ENCODE peak calls at places on chromosome 1, in seven cellular contexts. D is dorsolateral prefrontal cortex, O is tibial nerve, K is HL-60, S is cardiac muscle cell, C is mammary epithelial cell, F is breast epithelium. Y is an unnamed sample.

GRCh38 chr1:25450894-25451293 is 20.2 kb downstream of the MACO1 start:
- DNase-seq in S (no peak), D (no peak), O (no peak), C (no peak), F (no peak), K (no peak), Y (no peak)

GRCh38 chr1:231602675-231602984 is 24.0 kb upstream of the DISC1 start:
- DNase-seq in F (no peak), O (no peak), C (no peak), K (no peak), D (no peak), S (no peak), Y (no peak)

GRCh38 chr1:10726355-10726754 is 70.1 kb downstream of the CASZ1 start:
- DNase-seq in K (no peak), S (no peak), O (no peak), C (no peak), D (peak), F (peak), Y (no peak)

GRCh38 chr1:44811714-44812151 is 3.4 kb downstream of the BTBD19 start:
- DNase-seq in D (no peak), F (peak), S (peak), K (no peak), C (no peak), O (no peak), Y (peak)

GRCh38 chr1:4657244-4657789 is 2.9 kb downstream of the AJAP1 start:
- DNase-seq in C (no peak), S (no peak), O (no peak), D (no peak), F (no peak), K (no peak), Y (no peak)

GRCh38 chr1:228823200-228823599 is 87.9 kb downstream of the RHOU start:
- DNase-seq in D (no peak), C (no peak), S (no peak), K (no peak), F (no peak), O (no peak), Y (no peak)

GRCh38 chr1:43934279-43934985 is 831 bp downstream of the ARTN start:
- DNase-seq in F (no peak), S (peak), O (peak), C (peak), D (peak), K (peak), Y (peak)

GRCh38 chr1:150764617-150765090 is 924 bp downstream of the CTSS start:
- DNase-seq in F (no peak), K (no peak), C (peak), D (no peak), S (peak), O (no peak), Y (no peak)

GRCh38 chr1:84089470-84090261 is 54.4 kb upstream of the PRKACB start:
- DNase-seq in K (no peak), F (no peak), D (no peak), S (peak), O (no peak), C (peak), Y (no peak)

GRCh38 chr1:61352845-61353435 is 270.6 kb downstream of the NFIA start:
- DNase-seq in D (no peak), O (no peak), K (no peak), C (no peak), F (no peak), S (no peak), Y (no peak)

GRCh38 chr1:114428083-114428754 is 82.8 kb downstream of the TRIM33 start:
- DNase-seq in D (no peak), C (no peak), S (peak), F (no peak), K (no peak), O (no peak), Y (no peak)

DNA sequence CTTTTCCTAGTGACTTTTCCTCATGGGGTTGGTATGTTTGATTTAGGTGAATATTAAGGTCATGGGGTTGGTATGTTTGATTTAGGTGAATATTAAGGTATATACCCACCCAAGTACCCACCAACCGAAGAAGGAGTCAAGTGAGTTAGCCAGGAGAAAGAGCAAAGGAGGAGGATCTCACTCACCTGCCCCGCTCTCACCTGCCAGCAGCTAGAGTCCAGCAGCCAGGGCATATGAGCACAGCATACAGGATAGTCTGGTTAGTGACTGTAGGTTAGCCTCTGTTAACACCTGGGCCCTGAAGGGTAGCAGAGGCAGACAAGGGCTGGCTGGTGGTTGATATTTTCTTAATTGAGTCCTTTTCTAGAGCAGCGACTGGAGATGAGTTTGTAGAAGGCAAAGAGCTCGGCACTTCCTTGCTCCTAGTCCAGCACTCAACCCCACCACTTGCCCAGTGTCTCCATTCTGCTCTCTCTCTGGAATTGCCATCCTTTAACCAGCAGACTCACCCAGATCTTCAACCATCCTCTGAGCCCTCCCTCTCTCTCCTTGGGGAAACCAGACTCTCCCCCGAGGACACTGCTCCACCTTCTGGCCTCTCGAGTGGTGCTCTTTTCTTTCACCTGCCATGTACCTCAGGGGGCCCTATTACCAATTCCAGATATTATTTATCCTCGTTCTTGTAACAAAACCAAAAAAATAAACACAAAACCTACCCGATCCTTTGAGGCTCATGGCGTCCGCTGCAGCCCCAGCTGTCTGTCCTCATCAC is 16.3 kb upstream of the DESI2 start:
- DNase-seq in C (no peak), D (no peak), O (no peak), K (no peak), S (no peak), F (no peak), Y (no peak)
- TF ChIP-seq CTCF in C (no peak), D (no peak), O (no peak), K (no peak), S (no peak), F (no peak), Y (no peak)

DNA sequence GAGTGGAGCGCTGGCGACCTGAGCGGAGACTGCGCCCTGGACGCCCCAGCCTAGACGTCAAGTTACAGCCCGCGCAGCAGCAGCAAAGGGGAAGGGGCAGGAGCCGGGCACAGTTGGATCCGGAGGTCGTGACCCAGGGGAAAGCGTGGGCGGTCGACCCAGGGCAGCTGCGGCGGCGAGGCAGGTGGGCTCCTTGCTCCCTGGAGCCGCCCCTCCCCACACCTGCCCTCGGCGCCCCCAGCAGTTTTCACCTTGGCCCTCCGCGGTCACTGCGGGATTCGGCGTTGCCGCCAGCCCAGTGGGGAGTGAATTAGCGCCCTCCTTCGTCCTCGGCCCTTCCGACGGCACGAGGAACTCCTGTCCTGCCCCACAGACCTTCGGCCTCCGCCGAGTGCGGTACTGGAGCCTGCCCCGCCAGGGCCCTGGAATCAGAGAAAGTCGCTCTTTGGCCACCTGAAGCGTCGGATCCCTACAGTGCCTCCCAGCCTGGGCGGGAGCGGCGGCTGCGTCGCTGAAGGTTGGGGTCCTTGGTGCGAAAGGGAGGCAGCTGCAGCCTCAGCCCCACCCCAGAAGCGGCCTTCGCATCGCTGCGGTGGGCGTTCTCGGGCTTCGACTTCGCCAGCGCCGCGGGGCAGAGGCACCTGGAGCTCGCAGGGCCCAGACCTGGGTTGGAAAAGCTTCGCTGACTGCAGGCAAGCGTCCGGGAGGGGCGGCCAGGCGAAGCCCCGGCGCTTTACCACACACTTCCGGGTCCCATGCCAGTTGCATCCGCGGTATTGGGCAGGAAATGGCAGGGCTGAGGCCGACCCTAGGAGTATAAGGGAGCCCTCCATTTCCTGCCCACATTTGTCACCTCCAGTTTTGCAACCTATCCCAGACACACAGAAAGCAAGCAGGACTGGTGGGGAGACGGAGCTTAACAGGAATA is 4.2 kb downstream of the TFAP2E start:
- DNase-seq in K (no peak), O (peak), S (no peak), D (no peak), C (no peak), F (peak), Y (no peak)
- TF ChIP-seq CTCF in K (no peak), O (no peak), S (no peak), D (no peak), C (no peak), F (no peak), Y (no peak)

DNA sequence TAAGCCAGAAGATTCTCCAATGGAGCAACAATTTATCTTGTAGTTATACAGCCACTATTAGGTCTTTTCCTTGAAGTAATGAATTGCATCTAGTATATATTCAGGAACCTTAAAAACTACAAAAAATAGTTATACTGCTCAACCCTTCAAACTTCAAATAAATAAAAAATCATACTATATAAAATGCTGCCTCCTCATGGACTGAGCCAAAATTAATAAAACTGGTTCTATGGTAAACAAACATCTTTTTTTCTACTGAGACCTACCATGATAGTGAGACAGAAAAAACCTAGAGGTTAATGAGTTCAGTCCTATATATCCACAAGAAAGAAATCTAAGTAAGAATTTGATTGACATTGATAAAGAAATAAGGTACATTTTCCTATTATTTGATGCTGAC is 67.7 kb downstream of the GPATCH2 start:
- DNase-seq in K (no peak), C (no peak), F (no peak), O (no peak), D (no peak), S (no peak), Y (no peak)
- TF ChIP-seq CTCF in K (no peak), C (peak), F (no peak), O (no peak), D (no peak), S (no peak), Y (no peak)

DNA sequence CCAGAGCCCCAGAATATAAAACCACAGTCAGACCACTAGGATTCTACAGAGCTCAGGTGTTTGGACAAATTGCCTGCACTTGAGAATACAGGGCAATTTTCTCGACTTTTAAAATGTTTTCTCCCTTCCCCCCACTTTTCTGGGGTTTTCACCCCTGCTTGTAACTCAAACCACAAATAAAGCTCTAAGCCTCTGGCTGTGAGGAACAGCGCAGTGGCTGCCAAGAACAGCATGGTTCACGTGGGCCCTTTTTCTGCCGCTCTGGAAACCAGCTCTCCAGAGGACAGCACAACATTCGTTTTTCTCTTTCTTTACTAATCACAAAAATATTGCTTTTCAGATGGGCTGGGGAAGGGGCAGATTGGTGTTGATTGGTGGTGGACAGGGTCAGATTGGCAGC is 102.2 kb upstream of the JUN start:
- DNase-seq in D (no peak), F (no peak), O (peak), S (peak), C (no peak), K (no peak), Y (no peak)
- TF ChIP-seq CTCF in D (no peak), F (no peak), O (no peak), S (no peak), C (no peak), K (no peak), Y (no peak)

Y was measured in CD14-positive monocyte.